ENCODE peak calls at places on chromosomes 4 and X, in six cellular contexts. D, Q, M, T, E and B are unnamed samples.

GRCh38 chr4:23320881-23321612 is 568.8 kb downstream of the PPARGC1A start:
- DNase-seq in Q (no peak), D (no peak), M (no peak), T (no peak), E (no peak), B (no peak)

GRCh38 chr4:74038161-74039064 is at the start of gene CXCL3:
- DNase-seq in D (no peak), M (peak; percentile 89), Q (peak; percentile 95), E (peak; percentile 80), T (peak; percentile 81), B (no peak)

GRCh38 chr4:125741825-125742452 is 427.2 kb downstream of the FAT4 start:
- DNase-seq in Q (no peak), E (no peak), D (peak; percentile 21), T (no peak), M (no peak), B (no peak)

GRCh38 chr4:39668835-39669234 is 29.1 kb upstream of the UBE2K start:
- DNase-seq in T (no peak), M (no peak), Q (no peak), D (no peak), E (no peak), B (no peak)

GRCh38 chr4:128757712-128758111 is 51.8 kb upstream of the JADE1 start:
- DNase-seq in M (peak; percentile 47), D (no peak), E (peak; percentile 66), Q (no peak), T (peak; percentile 43), B (no peak)

GRCh38 chr4:83224502-83225197 is 59.9 kb downstream of the COQ2 start:
- DNase-seq in M (no peak), E (no peak), Q (no peak), D (no peak), T (no peak), B (no peak)

GRCh38 chrX:37846141-37846540 is 1.2 kb downstream of the DYNLT3 start:
- DNase-seq in T (no peak), D (peak; percentile 28), M (no peak), E (no peak), Q (no peak), B (no peak)

GRCh38 chrX:138986235-138986634 is 274.7 kb upstream of the FGF13 start:
- DNase-seq in D (peak; percentile 69), M (no peak), E (no peak), Q (no peak), T (no peak), B (no peak)

GRCh38 chr4:738781-739280 is 33.2 kb downstream of the PCGF3 start:
- DNase-seq in D (no peak), E (no peak), M (no peak), Q (no peak), T (no peak), B (no peak)

GRCh38 chr4:18398661-18399060 is 377.1 kb upstream of the LCORL start:
- DNase-seq in E (no peak), M (no peak), Q (no peak), T (no peak), D (no peak), B (no peak)

GRCh38 chrX:129497146-129497805 is 26.0 kb downstream of the SMARCA1 start:
- DNase-seq in M (no peak), T (no peak), Q (no peak), D (no peak), E (no peak), B (no peak)

GRCh38 chr4:38601244-38601915 is 62.6 kb upstream of the KLF3 start:
- DNase-seq in M (no peak), Q (no peak), E (no peak), T (peak; percentile 49), D (peak; percentile 59), B (no peak)

GRCh38 chr4:82043081-82043808 is 330.5 kb downstream of the HNRNPD start:
- DNase-seq in M (no peak), Q (no peak), T (peak; percentile 46), D (no peak), E (no peak), B (no peak)

DNA sequence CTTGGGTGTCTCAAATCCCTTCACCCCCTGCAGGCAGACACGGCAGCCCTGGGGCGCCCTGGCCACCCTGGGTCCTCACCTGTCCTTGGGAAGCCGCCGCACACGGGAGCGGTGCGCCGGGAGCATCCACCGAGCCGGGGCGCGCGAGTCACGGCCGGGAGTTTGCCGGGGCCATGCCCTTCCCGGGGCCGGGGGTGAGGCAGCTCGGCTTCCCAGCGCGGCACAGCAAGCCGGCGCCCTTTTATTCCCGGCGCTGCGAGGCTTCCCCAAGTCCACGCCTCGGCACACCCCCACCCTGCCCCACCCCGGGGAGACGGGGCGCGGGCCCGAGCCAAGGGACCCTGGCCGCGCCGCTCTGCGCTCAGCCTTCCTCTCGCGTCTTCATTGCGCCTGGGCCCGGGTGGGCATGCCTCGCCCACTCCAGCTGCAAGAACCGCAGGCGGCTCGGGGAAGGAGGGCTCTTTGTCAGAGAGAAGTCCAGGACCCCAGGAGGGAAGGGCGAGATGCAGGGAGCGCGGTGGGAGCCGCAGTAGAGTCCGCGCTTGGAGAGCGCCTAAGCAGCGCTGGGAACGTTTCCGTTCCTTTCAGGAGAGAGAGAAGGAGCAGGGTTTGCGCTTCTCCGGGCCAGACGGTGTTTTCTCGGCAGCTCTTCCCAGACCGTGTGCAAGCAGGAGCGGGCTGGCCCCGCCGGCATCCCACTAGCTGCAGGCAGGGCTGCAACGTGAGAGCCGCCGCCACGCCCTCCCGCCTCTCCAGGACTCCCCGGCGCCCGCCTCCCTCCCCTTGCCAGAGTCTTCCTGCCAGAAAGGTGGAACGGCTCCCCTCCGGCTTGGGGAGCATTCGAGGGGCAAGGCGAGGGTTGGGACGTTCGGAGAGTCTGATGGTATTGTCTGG is at the start of gene MXRA5:
- DNase-seq in E (peak; percentile 11), T (no peak), D (peak; percentile 62), Q (no peak), M (peak; percentile 48), B (no peak)
- H3K4me3 ChIP-seq in E (peak within 1 kb of the TSS; percentile 51), T (peak within 1 kb of the TSS; percentile 38), D (peak within 1 kb of the TSS; percentile 54), Q (no peak within 1 kb of the TSS), M (peak within 1 kb of the TSS; percentile 10), B (no peak within 1 kb of the TSS)

GRCh38 chr4:124389591-124389990 is 322.9 kb downstream of the ANKRD50 start:
- DNase-seq in D (peak; percentile 10), Q (no peak), M (no peak), T (no peak), E (no peak), B (no peak)

GRCh38 chr4:124386163-124386562 is 326.4 kb downstream of the ANKRD50 start:
- DNase-seq in Q (no peak), T (no peak), E (no peak), M (no peak), D (no peak), B (no peak)

GRCh38 chr4:124386648-124387047 is 325.9 kb downstream of the ANKRD50 start:
- DNase-seq in E (no peak), T (no peak), Q (no peak), D (no peak), M (no peak), B (no peak)
- H3K4me3 ChIP-seq in E (no peak overlapping the region), T (no peak overlapping the region), Q (no peak overlapping the region), D (no peak overlapping the region), M (no peak overlapping the region), B (no peak overlapping the region)

DNA sequence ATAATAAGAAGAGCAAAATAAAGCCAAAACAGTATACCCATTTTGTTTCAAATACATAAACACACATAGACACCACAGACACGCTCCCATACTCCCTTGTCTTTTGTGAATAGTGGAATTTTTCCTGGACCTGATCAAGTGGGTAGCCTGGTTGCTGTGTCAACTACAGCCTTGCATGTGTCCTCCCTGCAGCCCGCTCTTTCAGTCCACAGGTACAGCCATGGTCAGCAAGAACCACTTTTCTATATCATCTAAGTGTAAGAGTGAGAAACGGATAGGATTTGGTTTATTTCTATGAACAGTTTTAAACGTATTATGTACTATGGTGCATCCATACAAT is 9.8 kb downstream of the PWWP3B start:
- DNase-seq in Q (no peak), M (no peak), T (no peak), E (no peak), D (no peak), B (no peak)
- H3K4me3 ChIP-seq in Q (no peak overlapping the region), M (no peak overlapping the region), T (no peak overlapping the region), E (no peak overlapping the region), D (peak overlapping the region; percentile 61), B (no peak overlapping the region)

DNA sequence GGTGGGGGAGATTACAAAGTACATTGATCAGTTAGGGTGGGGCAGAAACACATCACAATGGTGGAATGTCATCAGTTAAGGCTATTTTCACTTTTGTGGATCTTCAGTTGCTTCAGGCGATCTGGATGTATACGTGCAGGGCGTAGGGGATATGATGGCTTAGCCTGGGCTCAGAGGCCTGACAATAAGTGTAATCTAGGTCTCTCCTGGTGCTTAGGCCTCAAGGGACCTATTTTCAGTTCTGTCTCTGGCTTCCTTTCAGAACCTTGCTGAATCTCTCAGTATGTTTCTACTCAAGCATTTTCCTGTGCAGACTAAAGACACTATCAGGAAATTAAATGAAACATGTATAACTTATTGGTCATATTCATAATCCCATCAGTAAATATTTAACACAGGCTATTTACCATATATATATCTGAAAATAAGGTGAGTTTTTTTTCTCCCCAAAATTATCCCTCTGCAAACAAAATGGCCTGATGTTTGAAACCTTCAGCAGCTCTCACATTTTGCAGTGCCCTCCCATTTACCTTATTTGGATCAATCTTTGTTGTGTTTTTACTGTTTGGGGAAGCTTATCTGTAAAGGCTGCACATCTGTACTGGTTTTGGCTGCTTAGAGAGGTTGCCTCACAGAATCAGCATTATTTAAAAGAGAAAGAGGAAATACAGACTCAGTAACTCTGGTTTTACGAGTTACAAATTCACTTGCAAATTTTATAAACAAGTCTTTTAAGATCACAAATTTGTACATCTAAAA is 2.3 kb upstream of the ZCCHC4 start:
- DNase-seq in M (no peak), E (no peak), T (no peak), D (no peak), Q (no peak), B (no peak)
- H3K4me3 ChIP-seq in M (no peak overlapping the region), E (no peak overlapping the region), T (no peak overlapping the region), D (no peak overlapping the region), Q (no peak overlapping the region), B (no peak overlapping the region)

GRCh38 chrX:26653050-26653449 is 437.1 kb downstream of the MAGEB5 start:
- DNase-seq in E (no peak), T (no peak), Q (no peak), M (no peak), D (no peak), B (no peak)

GRCh38 chrX:26651755-26652154 is 435.8 kb downstream of the MAGEB5 start:
- DNase-seq in M (no peak), E (no peak), D (no peak), Q (no peak), T (no peak), B (no peak)

GRCh38 chrX:26649534-26649933 is 433.6 kb downstream of the MAGEB5 start:
- DNase-seq in Q (no peak), D (no peak), E (no peak), T (no peak), M (no peak), B (no peak)
- H3K4me3 ChIP-seq in Q (no peak overlapping the region), D (no peak overlapping the region), E (no peak overlapping the region), T (no peak overlapping the region), M (no peak overlapping the region), B (no peak overlapping the region)

GRCh38 chrX:151875270-151876026 is 37.2 kb upstream of the MAGEA4 start:
- DNase-seq in E (no peak), D (no peak), M (no peak), Q (no peak), T (no peak), B (no peak)

GRCh38 chrX:151871244-151871643 is 41.4 kb upstream of the MAGEA4 start:
- DNase-seq in E (no peak), D (peak; percentile 92), T (no peak), Q (no peak), M (no peak), B (no peak)

GRCh38 chrX:151873096-151873495 is 39.6 kb upstream of the MAGEA4 start:
- DNase-seq in E (no peak), M (no peak), T (no peak), Q (no peak), D (peak; percentile 28), B (no peak)

GRCh38 chrX:151870603-151871002 is 42.1 kb upstream of the MAGEA4 start:
- DNase-seq in T (no peak), D (peak; percentile 90), E (no peak), M (no peak), Q (no peak), B (no peak)
- H3K4me3 ChIP-seq in T (no peak overlapping the region), D (peak overlapping the region; percentile 48), E (no peak overlapping the region), M (no peak overlapping the region), Q (no peak overlapping the region), B (no peak overlapping the region)